ENCODE peak calls at places on chromosome 10, in seven cellular contexts. M is neuronal stem cell, R is sigmoid colon, V is NCI-H345, N is myocyte, Y is HCT116, I is IMR-90. S is an unnamed sample.

GRCh38 chr10:17062009-17062408 is 67.6 kb downstream of the CUBN start:
- DNase-seq in M (no peak), N (peak; percentile 58), R (no peak), I (peak; percentile 90), V (no peak), Y (peak; percentile 50), S (no peak)

GRCh38 chr10:62082270-62082669 is 180.8 kb downstream of the ARID5B start:
- DNase-seq in N (no peak), R (no peak), V (no peak), M (no peak), I (no peak), Y (no peak), S (no peak)

GRCh38 chr10:70479626-70480253 is 1.2 kb downstream of the PALD1 start:
- DNase-seq in Y (no peak), V (no peak), R (no peak), N (no peak), I (no peak), M (no peak), S (no peak)

GRCh38 chr10:11448545-11449244 is 162.8 kb downstream of the USP6NL start:
- DNase-seq in Y (no peak), R (no peak), I (no peak), N (no peak), M (no peak), V (no peak), S (no peak)

GRCh38 chr10:103915794-103916193 is 2.2 kb downstream of the STN1 start:
- DNase-seq in R (no peak), V (no peak), N (no peak), I (no peak), Y (no peak), M (no peak), S (no peak)

GRCh38 chr10:20041931-20042330 is 225.7 kb downstream of the PLXDC2 start:
- DNase-seq in N (no peak), Y (no peak), R (no peak), V (no peak), I (no peak), M (no peak), S (peak; percentile 1)

GRCh38 chr10:100999742-101000601 is at the start of gene LZTS2:
- DNase-seq in R (peak; percentile 74), M (no peak), N (peak; percentile 50), Y (no peak), V (peak; percentile 48), I (no peak), S (no peak)

GRCh38 chr10:43256531-43257209 is 10.2 kb downstream of the RASGEF1A start:
- DNase-seq in N (no peak), Y (no peak), I (no peak), M (no peak), R (no peak), V (no peak), S (no peak)

GRCh38 chr10:93773120-93773519 is 15.4 kb downstream of the LGI1 start:
- DNase-seq in V (no peak), R (no peak), Y (no peak), I (no peak), N (no peak), M (no peak), S (peak; percentile 2)

GRCh38 chr10:96642973-96643372 is 56.2 kb upstream of the TM9SF3 start:
- DNase-seq in I (peak; percentile 31), R (peak; percentile 70), Y (peak; percentile 31), M (peak; percentile 29), V (peak; percentile 58), N (peak; percentile 29), S (peak; percentile 76)

GRCh38 chr10:69863580-69863979 is 61.9 kb downstream of the COL13A1 start:
- DNase-seq in V (no peak), M (no peak), I (peak; percentile 77), N (no peak), Y (no peak), R (no peak), S (no peak)

GRCh38 chr10:58956926-58957325 is 219.5 kb upstream of the PHYHIPL start:
- DNase-seq in N (no peak), Y (peak; percentile 3), M (no peak), R (no peak), V (no peak), I (peak; percentile 3), S (no peak)

GRCh38 chr10:43904831-43905230 is 256.1 kb upstream of the ZNF32 start:
- DNase-seq in Y (no peak), R (no peak), I (no peak), N (no peak), M (no peak), V (no peak), S (no peak)

GRCh38 chr10:26169466-26169865 is 47.1 kb upstream of the GAD2 start:
- DNase-seq in Y (no peak), I (no peak), R (no peak), V (no peak), M (peak; percentile 47), N (no peak), S (no peak)

GRCh38 chr10:124534231-124534798 is 72.7 kb downstream of the LHPP start:
- DNase-seq in V (no peak), Y (no peak), M (no peak), N (no peak), R (peak; percentile 82), I (no peak), S (no peak)

GRCh38 chr10:71319042-71319799 is at the start of gene SLC29A3:
- DNase-seq in M (peak; percentile 80), I (peak; percentile 70), Y (peak; percentile 59), R (peak; percentile 90), N (peak; percentile 79), V (peak; percentile 74), S (peak; percentile 88)

GRCh38 chr10:73076361-73077183 is 20.1 kb downstream of the P4HA1 start:
- DNase-seq in R (peak; percentile 90), I (peak; percentile 85), Y (no peak), N (peak; percentile 75), V (no peak), M (no peak), S (peak; percentile 3)

GRCh38 chr10:75234683-75235374 is 928 bp downstream of the COMTD1 start:
- DNase-seq in I (no peak), Y (no peak), V (no peak), M (peak; percentile 52), R (peak; percentile 70), N (no peak), S (peak; percentile 77)

GRCh38 chr10:75469018-75469616 is 37.7 kb downstream of the LRMDA start:
- DNase-seq in V (no peak), Y (no peak), N (peak; percentile 53), M (no peak), R (peak; percentile 85), I (peak; percentile 84), S (no peak)